ENCODE peak calls at places on chromosomes 6 and 20, in ten cellular contexts. M, U, I, Q, T, P, R, O, G and Y are unnamed samples.

GRCh38 chr20:50980071-50980681 is 21.6 kb downstream of the MOCS3 start:
- DNase-seq in G (no peak), Q (no peak), U (no peak), I (no peak), O (peak), T (peak), P (no peak), R (no peak), M (peak), Y (peak)

GRCh38 chr20:62412194-62413024 is 5.3 kb upstream of the CABLES2 start:
- DNase-seq in P (no peak), O (no peak), R (no peak), I (no peak), Q (no peak), U (no peak), M (no peak), G (no peak), T (no peak), Y (no peak)

GRCh38 chr6:111805511-111806181 is 67.6 kb downstream of the FYN start:
- DNase-seq in P (no peak), M (no peak), U (peak), G (peak), Q (no peak), T (peak), I (no peak), O (peak), R (no peak), Y (no peak)

GRCh38 chr6:65819152-65819551 is 112.1 kb upstream of the EYS start:
- DNase-seq in O (no peak), U (no peak), I (no peak), Q (no peak), P (no peak), M (no peak), T (no peak), R (no peak), G (no peak), Y (no peak)

GRCh38 chr20:2217857-2218529 is 77.8 kb upstream of the TGM3 start:
- DNase-seq in U (peak), R (no peak), M (no peak), I (peak), O (no peak), P (no peak), T (peak), Q (no peak), G (no peak), Y (no peak)

GRCh38 chr6:6707143-6707542 is 118.6 kb downstream of the LY86 start:
- DNase-seq in G (no peak), R (no peak), U (no peak), O (no peak), T (no peak), Q (no peak), M (no peak), I (no peak), P (no peak), Y (no peak)

GRCh38 chr6:1856381-1856780 is 246.7 kb downstream of the FOXC1 start:
- DNase-seq in U (peak), T (no peak), O (peak), I (no peak), Q (no peak), P (no peak), R (no peak), M (peak), G (peak), Y (no peak)

GRCh38 chr6:10801224-10801848 is 37.0 kb downstream of the MAK start:
- DNase-seq in R (peak), T (peak), G (peak), P (peak), U (peak), M (peak), O (peak), I (peak), Q (peak), Y (no peak)

GRCh38 chr6:139553916-139554315 is 179.5 kb upstream of the CITED2 start:
- DNase-seq in G (no peak), O (no peak), T (no peak), M (no peak), Q (no peak), R (no peak), P (no peak), U (no peak), I (no peak), Y (no peak)

GRCh38 chr20:45051497-45052060 is 49.3 kb downstream of the KCNS1 start:
- DNase-seq in Q (no peak), M (no peak), O (no peak), T (no peak), I (peak), G (no peak), U (peak), P (no peak), R (no peak), Y (no peak)

GRCh38 chr6:92274588-92274987 is 1144.8 kb downstream of the EPHA7 start:
- DNase-seq in R (no peak), O (no peak), P (no peak), I (no peak), M (no peak), T (no peak), G (no peak), Q (no peak), U (no peak), Y (no peak)

GRCh38 chr20:58688838-58689237 is 3.8 kb upstream of the NPEPL1 start:
- DNase-seq in O (no peak), G (no peak), T (no peak), I (no peak), U (no peak), Q (no peak), M (no peak), R (no peak), P (no peak), Y (no peak)

GRCh38 chr6:30124391-30124790 is 11.5 kb upstream of the TRIM31 start:
- DNase-seq in I (no peak), Q (no peak), O (no peak), P (no peak), T (no peak), R (no peak), M (no peak), G (no peak), U (no peak), Y (no peak)

GRCh38 chr20:17848249-17848648 is 120.3 kb downstream of the SNX5 start:
- DNase-seq in G (no peak), P (no peak), R (no peak), M (no peak), Q (no peak), U (no peak), I (no peak), T (no peak), O (no peak), Y (no peak)

GRCh38 chr6:163427498-163428254 is 13.2 kb downstream of the QKI start:
- DNase-seq in P (no peak), T (no peak), U (no peak), I (peak), Q (no peak), O (peak), G (no peak), M (peak), R (no peak), Y (no peak)

GRCh38 chr20:55880361-55880760 is 125.0 kb downstream of the CBLN4 start:
- DNase-seq in Q (no peak), I (no peak), G (no peak), U (no peak), O (no peak), P (no peak), R (no peak), M (no peak), T (no peak), Y (no peak)

GRCh38 chr6:154370545-154370944 is 13.9 kb upstream of the IPCEF1 start:
- DNase-seq in O (peak), I (peak), P (no peak), M (no peak), G (peak), T (peak), Q (peak), U (no peak), R (no peak), Y (no peak)

GRCh38 chr6:135269399-135270005 is 88.4 kb downstream of the MYB start:
- DNase-seq in G (no peak), T (no peak), R (no peak), I (no peak), P (no peak), Q (no peak), U (no peak), M (no peak), O (no peak), Y (no peak)

GRCh38 chr20:25525857-25526256 is 59.5 kb downstream of the NINL start:
- DNase-seq in T (no peak), O (peak), U (no peak), Q (no peak), G (no peak), I (no peak), P (no peak), M (peak), R (no peak), Y (peak)

GRCh38 chr6:7650876-7651275 is 60.9 kb downstream of the SNRNP48 start:
- DNase-seq in M (peak), Q (no peak), P (no peak), O (no peak), I (no peak), U (no peak), T (no peak), R (no peak), G (no peak), Y (no peak)

GRCh38 chr6:84227434-84228197 is at the start of gene CEP162:
- DNase-seq in M (peak), O (peak), T (peak), P (peak), G (peak), Q (peak), U (peak), I (peak), R (peak), Y (peak)

GRCh38 chr6:5471637-5472430 is 210.5 kb downstream of the FARS2 start:
- DNase-seq in Q (no peak), R (no peak), P (no peak), T (no peak), O (peak), M (no peak), G (no peak), U (no peak), I (no peak), Y (no peak)

GRCh38 chr6:170293881-170294755 is 3.2 kb upstream of the DLL1 start:
- DNase-seq in P (no peak), U (no peak), R (no peak), O (no peak), G (no peak), T (no peak), Q (no peak), I (no peak), M (no peak), Y (no peak)

GRCh38 chr6:72621243-72622093 is at the start of gene KCNQ5:
- DNase-seq in T (peak), Q (no peak), O (peak), I (no peak), M (no peak), U (peak), P (no peak), G (peak), R (peak), Y (no peak)

GRCh38 chr20:37095108-37095608 is 639 bp downstream of the RBL1 start:
- DNase-seq in R (no peak), P (peak), G (peak), Q (peak), I (no peak), O (peak), M (no peak), U (no peak), T (peak), Y (no peak)